ENCODE peak calls at places on chromosome 15, in ten cellular contexts. P, L, H, M, S, Y, E, R, X and F are unnamed samples.

GRCh38 chr15:29668120-29668602 is 154.1 kb downstream of the TJP1 start:
- DNase-seq in P (peak; percentile 86), L (peak; percentile 93), H (peak; percentile 88), M (no peak), S (peak; percentile 85), Y (peak; percentile 32), E (peak; percentile 2), R (peak; percentile 87), X (peak; percentile 57), F (peak; percentile 71)

GRCh38 chr15:53323197-53323596 is 436.3 kb downstream of the WDR72 start:
- DNase-seq in P (no peak), L (no peak), H (no peak), M (no peak), S (no peak), Y (no peak), E (no peak), R (no peak), X (no peak), F (no peak)

GRCh38 chr15:82709421-82710207 is at the start of gene AP3B2:
- DNase-seq in P (peak; percentile 86), L (no peak), H (peak; percentile 49), M (no peak), S (peak; percentile 68), Y (peak; percentile 41), E (no peak), R (peak; percentile 79), X (peak; percentile 65), F (peak; percentile 73)

GRCh38 chr15:76204916-76205460 is 106.3 kb downstream of the ETFA start:
- DNase-seq in P (no peak), L (no peak), H (no peak), M (no peak), S (no peak), Y (no peak), E (no peak), R (no peak), X (no peak), F (no peak)

GRCh38 chr15:88835646-88836045 is 32.4 kb downstream of the ACAN start:
- DNase-seq in P (no peak), L (no peak), H (peak; percentile 29), M (no peak), S (no peak), Y (no peak), E (no peak), R (no peak), X (no peak), F (no peak)

GRCh38 chr15:62173215-62173614 is 8.1 kb upstream of the C2CD4B start:
- DNase-seq in P (no peak), L (no peak), H (no peak), M (no peak), S (no peak), Y (peak; percentile 39), E (no peak), R (peak; percentile 48), X (no peak), F (peak; percentile 65)

GRCh38 chr15:98865397-98866339 is 141.9 kb downstream of the PGPEP1L start:
- DNase-seq in P (no peak), L (peak; percentile 38), H (peak; percentile 68), M (peak; percentile 76), S (peak; percentile 78), Y (peak; percentile 75), E (no peak), R (peak; percentile 87), X (peak; percentile 71), F (peak; percentile 90)

GRCh38 chr15:48414015-48414414 is 82.8 kb downstream of the DUT start:
- DNase-seq in P (no peak), L (no peak), H (peak; percentile 68), M (no peak), S (no peak), Y (peak; percentile 52), E (no peak), R (no peak), X (no peak), F (no peak)

GRCh38 chr15:69992326-69992725 is 105.4 kb downstream of the TLE3 start:
- DNase-seq in P (no peak), L (no peak), H (no peak), M (no peak), S (no peak), Y (no peak), E (no peak), R (no peak), X (no peak), F (no peak)

GRCh38 chr15:41847981-41848380 is 9.3 kb downstream of the PLA2G4B start:
- DNase-seq in P (no peak), L (no peak), H (no peak), M (no peak), S (no peak), Y (no peak), E (no peak), R (no peak), X (no peak), F (no peak)

GRCh38 chr15:28955686-28956421 is 70.1 kb downstream of the APBA2 start:
- DNase-seq in P (no peak), L (no peak), H (peak; percentile 79), M (no peak), S (no peak), Y (no peak), E (no peak), R (no peak), X (no peak), F (no peak)

GRCh38 chr15:89167267-89168176 is 53.9 kb downstream of the RLBP1 start:
- DNase-seq in P (peak; percentile 48), L (peak; percentile 91), H (peak; percentile 65), M (no peak), S (peak; percentile 36), Y (no peak), E (peak; percentile 36), R (peak; percentile 51), X (no peak), F (peak; percentile 53)

GRCh38 chr15:78070049-78070698 is 7.3 kb downstream of the TBC1D2B start:
- DNase-seq in P (no peak), L (no peak), H (no peak), M (no peak), S (no peak), Y (no peak), E (no peak), R (peak; percentile 53), X (no peak), F (no peak)
- TF ChIP-seq POLR2A in P (no peak), L (no peak), H (no peak), M (no peak), S (no peak), Y (no peak), E (no peak), R (no peak), X (no peak), F (no peak)

DNA sequence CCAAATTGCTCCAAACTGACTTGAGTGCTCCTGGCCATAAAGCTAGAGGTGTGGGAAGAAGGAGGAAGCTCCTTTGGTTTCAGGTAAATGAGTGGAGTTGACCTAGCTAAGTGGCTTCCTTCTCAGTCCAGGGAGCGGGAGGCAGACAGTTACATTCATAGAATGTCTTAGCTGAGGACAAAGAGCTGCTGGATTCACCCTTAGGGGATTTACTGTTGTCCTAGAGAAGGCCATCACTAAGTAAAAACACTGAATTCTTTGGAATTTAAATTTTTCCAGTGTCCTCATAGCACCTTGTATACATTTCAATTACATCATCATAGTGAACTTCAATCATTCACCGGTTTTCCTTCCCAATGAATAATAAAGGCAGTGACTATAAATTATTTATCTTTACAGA is 27.3 kb upstream of the NANOGP8 start:
- DNase-seq in P (no peak), L (no peak), H (no peak), M (no peak), S (no peak), Y (no peak), E (no peak), R (no peak), X (no peak), F (no peak)
- H3K4me1 ChIP-seq in P (no peaks in the 10 kb centered on the region), L (no peaks in the 10 kb centered on the region), H (no peaks in the 10 kb centered on the region), M (no peaks in the 10 kb centered on the region), S (no peaks in the 10 kb centered on the region), Y (peaks cover 2% of the 10 kb centered on the region), E (no peaks in the 10 kb centered on the region), R (no peaks in the 10 kb centered on the region), X (no peaks in the 10 kb centered on the region), F (no peaks in the 10 kb centered on the region)

GRCh38 chr15:92903956-92904831 is 4.1 kb downstream of the CHD2 start:
- DNase-seq in P (peak; percentile 88), L (peak; percentile 96), H (peak; percentile 98), M (peak; percentile 98), S (peak; percentile 99), Y (peak; percentile 99), E (peak; percentile 94), R (peak; percentile 99), X (peak; percentile 98), F (peak; percentile 99)

GRCh38 chr15:92903588-92903955 is 3.4 kb downstream of the CHD2 start:
- DNase-seq in P (no peak), L (no peak), H (no peak), M (no peak), S (no peak), Y (no peak), E (no peak), R (no peak), X (no peak), F (no peak)

GRCh38 chr15:92901053-92901761 is 1.1 kb downstream of the CHD2 start:
- DNase-seq in P (no peak), L (no peak), H (no peak), M (no peak), S (no peak), Y (no peak), E (no peak), R (no peak), X (peak; percentile 2), F (no peak)

GRCh38 chr15:92902020-92902419 is 1.9 kb downstream of the CHD2 start:
- DNase-seq in P (no peak), L (no peak), H (no peak), M (no peak), S (no peak), Y (no peak), E (no peak), R (no peak), X (no peak), F (no peak)

DNA sequence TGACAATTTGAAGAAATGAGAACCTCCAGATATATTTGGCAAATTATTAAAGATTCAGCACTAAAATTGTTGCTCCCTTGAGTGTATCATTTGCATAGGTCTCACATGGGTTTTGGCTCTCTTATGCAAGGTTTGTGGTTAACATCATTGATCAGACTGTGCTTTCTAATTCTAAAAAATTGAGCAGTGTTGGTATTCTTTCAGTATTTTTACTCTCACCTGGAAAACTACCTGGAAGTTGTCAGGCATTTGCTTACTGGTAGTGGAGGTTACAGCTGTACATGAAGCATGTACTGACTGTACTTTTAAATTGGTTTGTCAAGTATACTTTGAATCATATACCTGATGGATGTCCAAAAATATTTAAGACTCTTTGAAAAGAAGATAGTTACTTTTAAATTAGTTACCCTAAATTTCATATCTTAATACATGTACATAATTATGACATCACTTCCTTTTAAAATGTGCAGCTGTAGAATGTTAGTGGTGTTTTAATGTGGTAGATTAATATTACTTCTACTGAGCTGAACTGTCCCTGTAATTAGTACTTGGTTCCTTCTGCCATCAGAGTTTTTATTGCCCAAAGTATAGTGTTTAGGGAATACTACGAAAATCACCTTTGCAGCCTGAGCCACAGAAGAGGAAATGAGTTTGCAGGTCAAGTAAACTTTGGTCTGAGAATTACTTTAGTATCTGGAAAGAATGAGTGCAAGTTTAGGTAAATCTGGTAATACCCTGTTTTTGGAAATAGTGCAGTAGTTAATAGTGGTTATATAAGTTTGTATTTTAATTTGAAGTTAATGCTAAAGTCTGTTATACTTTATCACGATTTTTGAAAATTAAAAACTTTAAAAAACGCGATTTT is 2.8 kb downstream of the CHD2 start:
- DNase-seq in P (no peak), L (no peak), H (no peak), M (no peak), S (no peak), Y (no peak), E (no peak), R (no peak), X (peak; percentile 2), F (no peak)
- TF ChIP-seq POLR2A in P (no peak), L (peak; percentile 12), H (no peak), M (no peak), S (no peak), Y (no peak), E (no peak), R (no peak), X (no peak), F (no peak)

GRCh38 chr15:68042855-68043222 is 11.3 kb upstream of the PIAS1 start:
- DNase-seq in P (no peak), L (no peak), H (no peak), M (no peak), S (no peak), Y (no peak), E (no peak), R (no peak), X (no peak), F (no peak)
- H3K4me1 ChIP-seq in P (peaks cover 35% of the 10 kb centered on the region), L (no peaks in the 10 kb centered on the region), H (no peaks in the 10 kb centered on the region), M (no peaks in the 10 kb centered on the region), S (peaks cover 13% of the 10 kb centered on the region), Y (no peaks in the 10 kb centered on the region), E (peaks cover 3% of the 10 kb centered on the region), R (no peaks in the 10 kb centered on the region), X (no peaks in the 10 kb centered on the region), F (no peaks in the 10 kb centered on the region)